ENCODE peak calls at places on chromosome 21, in five cellular contexts. L is H1, M is HepG2, F is K562, D is GM12878. W is an unnamed sample.

GRCh38 chr21:34952701-34953100 is 96.4 kb downstream of the RUNX1 start:
- DNase-seq in F (no peak), L (no peak), M (no peak), D (no peak), W (no peak)

GRCh38 chr21:43608225-43608624 is 51.1 kb downstream of the HSF2BP start:
- DNase-seq in F (no peak), L (no peak), M (no peak), D (no peak), W (no peak)

GRCh38 chr21:40850071-40850470 is 3.1 kb upstream of the DSCAM start:
- DNase-seq in D (no peak), F (no peak), L (no peak), M (no peak), W (no peak)

GRCh38 chr21:34513109-34513675 is 1.2 kb upstream of the KCNE1 start:
- DNase-seq in F (no peak), M (no peak), D (no peak), L (no peak), W (no peak)

GRCh38 chr21:20661745-20662470 is 336.3 kb upstream of the NCAM2 start:
- DNase-seq in M (no peak), D (no peak), F (no peak), L (no peak), W (no peak)

GRCh38 chr21:16588433-16588860 is 858.7 kb downstream of the USP25 start:
- DNase-seq in L (no peak), M (no peak), F (no peak), D (no peak), W (peak)

GRCh38 chr21:21085206-21085605 is 87.0 kb downstream of the NCAM2 start:
- DNase-seq in D (no peak), F (no peak), M (no peak), L (no peak), W (no peak)

GRCh38 chr21:31176080-31176551 is 137.8 kb upstream of the KRTAP19-8 start:
- DNase-seq in L (no peak), F (no peak), M (no peak), D (no peak), W (no peak)

GRCh38 chr21:18772876-18773275 is 369.3 kb upstream of the TMPRSS15 start:
- DNase-seq in F (no peak), M (no peak), L (no peak), D (no peak), W (no peak)

GRCh38 chr21:30234643-30235042 is 18.7 kb upstream of the CLDN8 start:
- DNase-seq in L (no peak), D (no peak), F (no peak), M (no peak), W (no peak)

GRCh38 chr21:21396424-21396823 is 398.2 kb downstream of the NCAM2 start:
- DNase-seq in L (no peak), M (no peak), F (no peak), D (no peak), W (no peak)

GRCh38 chr21:40120944-40121575 is 253.8 kb downstream of the PCP4 start:
- DNase-seq in D (no peak), M (peak), L (no peak), F (peak), W (peak)

GRCh38 chr21:43879348-43880110 is 14.5 kb downstream of the AGPAT3 start:
- DNase-seq in F (no peak), L (no peak), M (no peak), D (no peak), W (no peak)

GRCh38 chr21:18153063-18153462 is 91.6 kb upstream of the CHODL start:
- DNase-seq in F (no peak), M (no peak), L (no peak), D (no peak), W (no peak)

GRCh38 chr21:31218830-31219608 is 125.0 kb downstream of the TIAM1 start:
- DNase-seq in F (no peak), D (no peak), M (no peak), L (no peak), W (no peak)

GRCh38 chr21:20999567-21000169 is 1.5 kb downstream of the NCAM2 start:
- DNase-seq in M (peak), F (peak), L (peak), D (no peak), W (no peak)

GRCh38 chr21:44267655-44268142 is 6.0 kb upstream of the DNMT3L start:
- DNase-seq in M (peak), F (peak), L (peak), D (peak), W (no peak)

GRCh38 chr21:43728467-43729390 is 9.8 kb downstream of the PDXK start:
- DNase-seq in L (peak), D (peak), M (peak), F (peak), W (peak)

GRCh38 chr21:25459993-25460392 is 147.3 kb downstream of the MRPL39 start:
- DNase-seq in D (no peak), M (no peak), F (no peak), L (no peak), W (no peak)

GRCh38 chr21:19510653-19511052 is 1107.1 kb upstream of the TMPRSS15 start:
- DNase-seq in F (no peak), D (no peak), M (no peak), L (no peak), W (no peak)

GRCh38 chr21:15659768-15660423 is 69.9 kb upstream of the USP25 start:
- DNase-seq in L (no peak), M (peak), F (no peak), D (no peak), W (peak)

GRCh38 chr21:34736116-34736870 is 67.5 kb downstream of the CLIC6 start:
- DNase-seq in M (no peak), F (no peak), D (no peak), L (no peak), W (no peak)

GRCh38 chr21:35051287-35051818 is 2.3 kb upstream of the RUNX1 start:
- DNase-seq in F (peak), D (no peak), M (peak), L (peak), W (peak)

GRCh38 chr21:34845521-34846213 is 176.9 kb downstream of the CLIC6 start:
- DNase-seq in F (no peak), D (peak), L (no peak), M (no peak), W (no peak)

GRCh38 chr21:41009398-41010177 is 158.4 kb upstream of the BACE2 start:
- DNase-seq in D (no peak), M (no peak), L (no peak), F (no peak), W (no peak)

GRCh38 chr21:32371913-32372314 is 20.9 kb downstream of the URB1 start:
- DNase-seq in D (no peak), L (no peak), M (no peak), F (no peak), W (peak)
- TF ChIP-seq POLR2A in D (no peak), L (no peak), M (no peak), F (no peak), W (no peak)

GRCh38 chr21:33238146-33238545 is 8.4 kb downstream of the IFNAR2 start:
- DNase-seq in F (no peak), L (no peak), M (no peak), D (no peak), W (no peak)
- H3K4me3 ChIP-seq in F (no peak), L (no peak), M (no peak), D (peak), W (no peak)

GRCh38 chr21:32257952-32258785 is 20.7 kb downstream of the MIS18A start:
- DNase-seq in L (peak), F (peak), D (no peak), M (peak), W (peak)

GRCh38 chr21:32253215-32253641 is 25.6 kb downstream of the MIS18A start:
- DNase-seq in D (no peak), F (no peak), L (no peak), M (no peak), W (no peak)

GRCh38 chr21:32260130-32260529 is 18.7 kb downstream of the MIS18A start:
- DNase-seq in M (no peak), F (no peak), L (no peak), D (no peak), W (no peak)

GRCh38 chr21:32256873-32257620 is 21.8 kb downstream of the MIS18A start:
- DNase-seq in F (no peak), L (no peak), M (no peak), D (no peak), W (peak)

GRCh38 chr21:32256226-32256625 is 22.6 kb downstream of the MIS18A start:
- DNase-seq in M (no peak), F (no peak), L (no peak), D (no peak), W (no peak)
- TF ChIP-seq CHD2 in M (no peak), F (no peak), L (no peak), D (no peak), W (no peak)

GRCh38 chr21:42539342-42539741 is 25.7 kb downstream of the SLC37A1 start:
- DNase-seq in D (no peak), M (no peak), F (no peak), L (no peak), W (no peak)
- TF ChIP-seq POLR2A in D (no peak), M (no peak), F (no peak), L (no peak), W (no peak)

GRCh38 chr21:45404726-45405270 is at the start of gene COL18A1:
- DNase-seq in D (no peak), L (peak), F (peak), M (no peak), W (peak)
- H3K4me3 ChIP-seq in D (no peak), L (peak), F (peak), M (peak), W (peak)

DNA sequence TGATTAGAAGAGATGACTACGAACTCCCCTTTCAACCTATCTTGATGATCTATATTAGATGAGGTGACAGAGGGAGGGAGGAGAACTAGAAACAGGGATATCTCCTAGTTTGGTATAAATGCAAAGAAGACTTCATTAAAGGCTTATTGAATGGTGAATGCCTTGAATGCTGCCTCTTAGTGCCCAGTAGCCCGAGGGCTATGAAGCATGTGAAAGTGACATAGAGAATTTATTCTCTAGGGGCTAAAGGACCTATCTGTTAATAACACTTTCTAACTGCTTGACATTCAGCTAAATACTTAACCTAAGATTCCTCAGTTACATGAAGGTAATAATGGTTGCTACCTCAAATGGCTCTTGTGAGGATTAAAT is 764.1 kb downstream of the LTN1 start:
- DNase-seq in L (no peak), F (no peak), D (no peak), M (no peak), W (no peak)
- TF ChIP-seq CHD2 in L (no peak), F (no peak), D (no peak), M (no peak), W (no peak)

GRCh38 chr21:36425286-36425685 is 40.1 kb downstream of the CHAF1B start:
- DNase-seq in M (no peak), F (no peak), L (no peak), D (no peak), W (no peak)
- TF ChIP-seq POLR2A in M (no peak), F (no peak), L (no peak), D (no peak), W (no peak)

DNA sequence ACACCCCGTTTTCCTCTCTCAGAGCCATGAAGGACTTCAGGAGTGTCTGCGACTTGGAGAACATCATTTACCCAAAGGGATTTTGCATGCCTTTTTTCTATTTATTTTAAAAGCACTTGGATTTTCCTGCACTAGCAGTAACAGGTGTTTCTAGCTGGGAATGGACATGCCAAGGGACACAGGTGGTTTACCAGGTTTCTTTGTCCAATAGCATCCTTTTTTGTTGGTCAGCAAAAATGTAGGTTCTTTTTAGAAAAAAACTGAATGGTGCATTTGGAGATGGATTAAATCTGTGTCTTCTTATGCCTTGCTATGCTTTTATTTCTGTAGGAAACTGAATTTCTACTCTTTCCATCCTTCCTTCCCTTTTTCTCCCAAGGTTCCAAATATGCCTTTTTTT is 132.8 kb upstream of the COL6A1 start:
- DNase-seq in F (no peak), M (no peak), D (no peak), L (no peak), W (no peak)
- H3K4me3 ChIP-seq in F (no peak), M (no peak), D (no peak), L (no peak), W (no peak)